ENCODE peak calls at places on chromosome 1, in eight cellular contexts. K, F, S, A, O, M, E and V are unnamed samples.
A peak's percentile ranks its signal among the peaks of the same experiment; 100 is the strongest.

GRCh38 chr1:187275346-187275745 is 446.6 kb downstream of the PLA2G4A start:
- DNase-seq in K (no peak), F (no peak), S (no peak), A (no peak), O (no peak), M (no peak), E (no peak), V (no peak)

GRCh38 chr1:206586501-206587445 is 25.5 kb downstream of the EIF2D start:
- DNase-seq in K (no peak), F (no peak), S (no peak), A (no peak), O (no peak), M (no peak), E (no peak), V (no peak)

GRCh38 chr1:158527190-158527815 is 26.9 kb downstream of the OR6Y1 start:
- DNase-seq in K (peak; percentile 61), F (no peak), S (no peak), A (no peak), O (no peak), M (peak; percentile 34), E (no peak), V (no peak)

GRCh38 chr1:163264256-163264655 is 57.5 kb upstream of the NUF2 start:
- DNase-seq in K (no peak), F (no peak), S (no peak), A (no peak), O (no peak), M (no peak), E (no peak), V (no peak)

GRCh38 chr1:152125834-152126443 is 10.7 kb upstream of the TCHH start:
- DNase-seq in K (no peak), F (no peak), S (no peak), A (no peak), O (no peak), M (no peak), E (no peak), V (no peak)

GRCh38 chr1:13584876-13585598 is 1.4 kb downstream of the PDPN start:
- DNase-seq in K (no peak), F (no peak), S (no peak), A (no peak), O (no peak), M (no peak), E (no peak), V (no peak)

GRCh38 chr1:65694933-65695332 is 97.8 kb upstream of the PDE4B start:
- DNase-seq in K (no peak), F (no peak), S (no peak), A (no peak), O (no peak), M (no peak), E (no peak), V (no peak)

GRCh38 chr1:118116909-118117308 is 68.1 kb downstream of the SPAG17 start:
- DNase-seq in K (no peak), F (no peak), S (no peak), A (no peak), O (no peak), M (no peak), E (no peak), V (no peak)

GRCh38 chr1:22673486-22674409 is 20.7 kb downstream of the C1QB start:
- DNase-seq in K (peak; percentile 70), F (no peak), S (peak; percentile 93), A (peak; percentile 12), O (no peak), M (peak; percentile 62), E (no peak), V (peak; percentile 67)

GRCh38 chr1:93143136-93143535 is 37.1 kb downstream of the TMED5 start:
- DNase-seq in K (no peak), F (no peak), S (no peak), A (no peak), O (no peak), M (no peak), E (no peak), V (no peak)

GRCh38 chr1:151158311-151158710 is 1.9 kb downstream of the TNFAIP8L2 start:
- DNase-seq in K (no peak), F (no peak), S (no peak), A (no peak), O (no peak), M (no peak), E (no peak), V (no peak)

GRCh38 chr1:57674803-57675202 is 250.9 kb upstream of the DAB1 start:
- DNase-seq in K (peak; percentile 0), F (no peak), S (no peak), A (no peak), O (no peak), M (no peak), E (no peak), V (no peak)

GRCh38 chr1:165592945-165593823 is 37.9 kb upstream of the MGST3 start:
- DNase-seq in K (peak; percentile 84), F (peak; percentile 45), S (peak; percentile 75), A (peak; percentile 31), O (peak; percentile 32), M (peak; percentile 69), E (peak; percentile 80), V (peak; percentile 84)

GRCh38 chr1:197908695-197909336 is 6.4 kb downstream of the C1orf53 start:
- DNase-seq in K (no peak), F (no peak), S (peak; percentile 72), A (no peak), O (no peak), M (peak; percentile 88), E (no peak), V (no peak)

GRCh38 chr1:162703708-162704107 is 71.4 kb downstream of the DDR2 start:
- DNase-seq in K (no peak), F (no peak), S (no peak), A (no peak), O (no peak), M (no peak), E (no peak), V (no peak)

GRCh38 chr1:19345391-19345790 is 33.3 kb downstream of the SLC66A1 start:
- DNase-seq in K (no peak), F (no peak), S (no peak), A (no peak), O (no peak), M (no peak), E (no peak), V (no peak)